ENCODE peak calls at places on chromosomes 6 and 20, in seven cellular contexts. One of them, this sample, is unnamed.

GRCh38 chr6:105936972-105937371 is 149.2 kb upstream of the PRDM1 start:
- DNase-seq in HCT116: no peak
- DNase-seq in GM23338: no peak
- DNase-seq in neural progenitor cell: no peak
- DNase-seq in MM.1S: no peak
- DNase-seq in OCI-LY7: no peak
- DNase-seq in GM23248: no peak
- DNase-seq in this sample: no peak

GRCh38 chr6:169984181-169985120 is 233.0 kb downstream of the ERMARD start:
- DNase-seq in HCT116: no peak
- DNase-seq in GM23338: no peak
- DNase-seq in neural progenitor cell: no peak
- DNase-seq in MM.1S: no peak
- DNase-seq in OCI-LY7: no peak
- DNase-seq in GM23248: no peak
- DNase-seq in this sample: no peak

GRCh38 chr6:147904416-147904815 is 395.9 kb downstream of the SAMD5 start:
- DNase-seq in HCT116: no peak
- DNase-seq in GM23338: no peak
- DNase-seq in neural progenitor cell: no peak
- DNase-seq in MM.1S: no peak
- DNase-seq in OCI-LY7: no peak
- DNase-seq in GM23248: no peak
- DNase-seq in this sample: no peak

GRCh38 chr20:4808872-4809271 is 87.2 kb downstream of the PRND start:
- DNase-seq in HCT116: no peak
- DNase-seq in GM23338: no peak
- DNase-seq in neural progenitor cell: no peak
- DNase-seq in MM.1S: no peak
- DNase-seq in OCI-LY7: no peak
- DNase-seq in GM23248: peak; percentile 50
- DNase-seq in this sample: no peak

GRCh38 chr6:152821525-152821924 is 70.9 kb downstream of the VIP start:
- DNase-seq in HCT116: peak; percentile 3
- DNase-seq in GM23338: peak; percentile 67
- DNase-seq in neural progenitor cell: peak; percentile 38
- DNase-seq in MM.1S: no peak
- DNase-seq in OCI-LY7: no peak
- DNase-seq in GM23248: peak; percentile 0
- DNase-seq in this sample: no peak

GRCh38 chr6:111850288-111850937 is 22.8 kb downstream of the FYN start:
- DNase-seq in HCT116: no peak
- DNase-seq in GM23338: no peak
- DNase-seq in neural progenitor cell: no peak
- DNase-seq in MM.1S: no peak
- DNase-seq in OCI-LY7: no peak
- DNase-seq in GM23248: no peak
- DNase-seq in this sample: no peak

GRCh38 chr20:12591949-12592470 is 416.8 kb upstream of the SPTLC3 start:
- DNase-seq in HCT116: no peak
- DNase-seq in GM23338: no peak
- DNase-seq in neural progenitor cell: no peak
- DNase-seq in MM.1S: no peak
- DNase-seq in OCI-LY7: no peak
- DNase-seq in GM23248: no peak
- DNase-seq in this sample: no peak

GRCh38 chr6:143642403-143642802 is 35.4 kb upstream of the PHACTR2 start:
- DNase-seq in HCT116: no peak
- DNase-seq in GM23338: no peak
- DNase-seq in neural progenitor cell: no peak
- DNase-seq in MM.1S: no peak
- DNase-seq in OCI-LY7: no peak
- DNase-seq in GM23248: no peak
- DNase-seq in this sample: no peak

GRCh38 chr6:6730831-6731230 is 142.3 kb downstream of the LY86 start:
- DNase-seq in HCT116: no peak
- DNase-seq in GM23338: no peak
- DNase-seq in neural progenitor cell: no peak
- DNase-seq in MM.1S: no peak
- DNase-seq in OCI-LY7: no peak
- DNase-seq in GM23248: peak; percentile 96
- DNase-seq in this sample: peak; percentile 71

GRCh38 chr6:79079425-79080130 is 1.5 kb upstream of the PHIP start:
- DNase-seq in HCT116: no peak
- DNase-seq in GM23338: peak; percentile 49
- DNase-seq in neural progenitor cell: peak; percentile 41
- DNase-seq in MM.1S: no peak
- DNase-seq in OCI-LY7: no peak
- DNase-seq in GM23248: peak; percentile 42
- DNase-seq in this sample: peak; percentile 3

GRCh38 chr20:42179768-42180167 is 561.6 kb upstream of the CHD6 start:
- DNase-seq in HCT116: no peak
- DNase-seq in GM23338: peak; percentile 1
- DNase-seq in neural progenitor cell: peak; percentile 64
- DNase-seq in MM.1S: peak; percentile 27
- DNase-seq in OCI-LY7: no peak
- DNase-seq in GM23248: peak; percentile 5
- DNase-seq in this sample: peak; percentile 6

GRCh38 chr6:40349566-40350192 is 237.5 kb downstream of the LRFN2 start:
- DNase-seq in HCT116: no peak
- DNase-seq in GM23338: no peak
- DNase-seq in neural progenitor cell: no peak
- DNase-seq in MM.1S: no peak
- DNase-seq in OCI-LY7: no peak
- DNase-seq in GM23248: no peak
- DNase-seq in this sample: no peak

GRCh38 chr6:119132211-119133004 is 53.9 kb upstream of the FAM184A start:
- DNase-seq in HCT116: no peak
- DNase-seq in GM23338: no peak
- DNase-seq in neural progenitor cell: no peak
- DNase-seq in MM.1S: no peak
- DNase-seq in OCI-LY7: no peak
- DNase-seq in GM23248: peak; percentile 30
- DNase-seq in this sample: no peak

GRCh38 chr6:52664991-52665686 is 5.8 kb upstream of the TMEM14A start:
- DNase-seq in HCT116: no peak
- DNase-seq in GM23338: no peak
- DNase-seq in neural progenitor cell: no peak
- DNase-seq in MM.1S: no peak
- DNase-seq in OCI-LY7: no peak
- DNase-seq in GM23248: peak; percentile 44
- DNase-seq in this sample: no peak

GRCh38 chr6:3287308-3287707 is 28.6 kb downstream of the PSMG4 start:
- DNase-seq in HCT116: no peak
- DNase-seq in GM23338: no peak
- DNase-seq in neural progenitor cell: no peak
- DNase-seq in MM.1S: no peak
- DNase-seq in OCI-LY7: no peak
- DNase-seq in GM23248: no peak
- DNase-seq in this sample: peak; percentile 20

GRCh38 chr6:23414204-23414501 is 711.9 kb upstream of the NRSN1 start:
- DNase-seq in HCT116: no peak
- DNase-seq in GM23338: peak; percentile 17
- DNase-seq in neural progenitor cell: no peak
- DNase-seq in MM.1S: peak; percentile 90
- DNase-seq in OCI-LY7: no peak
- DNase-seq in GM23248: peak; percentile 25
- DNase-seq in this sample: peak; percentile 70

GRCh38 chr6:37513576-37513975 is 13.9 kb upstream of the CCDC167 start:
- DNase-seq in HCT116: no peak
- DNase-seq in GM23338: no peak
- DNase-seq in neural progenitor cell: peak; percentile 31
- DNase-seq in MM.1S: no peak
- DNase-seq in OCI-LY7: no peak
- DNase-seq in GM23248: no peak
- DNase-seq in this sample: no peak

DNA sequence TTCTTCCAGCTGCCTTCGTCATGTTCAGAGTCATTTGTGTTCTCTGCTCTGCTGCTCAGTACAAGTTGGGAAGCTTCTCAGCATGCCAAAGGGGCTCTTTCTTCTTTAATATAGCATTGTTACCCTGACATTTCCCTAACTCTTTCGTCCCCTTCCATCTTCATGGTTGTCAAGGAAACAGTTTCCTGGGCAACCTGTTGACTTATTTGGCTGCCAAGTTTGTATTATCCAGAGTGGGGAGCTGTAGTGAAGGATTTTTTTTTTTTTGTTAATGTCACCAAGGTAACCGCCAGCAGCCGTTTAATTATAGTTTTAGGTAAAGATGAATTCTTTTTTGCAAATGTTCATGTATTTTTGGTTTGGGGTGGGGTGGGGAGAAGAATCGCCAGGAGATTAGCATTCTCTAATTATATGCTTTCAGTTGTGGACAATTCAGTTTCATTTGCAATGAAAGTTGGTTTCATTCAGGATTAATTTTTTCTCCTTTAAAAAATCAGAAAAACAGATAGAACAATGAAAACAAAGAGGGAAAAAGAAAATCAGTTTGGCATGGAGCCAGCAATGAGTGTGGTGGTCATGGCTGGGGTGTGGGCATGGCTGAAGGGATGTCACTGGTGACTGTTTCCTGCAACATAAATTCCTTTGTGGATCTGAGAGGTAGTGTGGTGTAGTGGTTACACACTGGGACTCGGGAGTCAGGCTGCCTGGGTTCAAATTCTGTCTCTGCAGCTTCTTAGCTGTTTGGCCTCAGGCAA is 73.0 kb upstream of the KCNG1 start:
- DNase-seq in HCT116: no peak
- DNase-seq in GM23338: peak; percentile 62
- DNase-seq in neural progenitor cell: peak; percentile 37
- DNase-seq in MM.1S: no peak
- DNase-seq in OCI-LY7: peak; percentile 27
- DNase-seq in GM23248: no peak
- DNase-seq in this sample: peak; percentile 46
- H3K4me2 ChIP-seq in HCT116: no peak overlapping the region
- H3K4me2 ChIP-seq in GM23338: no peak overlapping the region
- H3K4me2 ChIP-seq in neural progenitor cell: no peak overlapping the region
- H3K4me2 ChIP-seq in MM.1S: no peak overlapping the region
- H3K4me2 ChIP-seq in OCI-LY7: no peak overlapping the region
- H3K4me2 ChIP-seq in GM23248: no peak overlapping the region
- H3K4me2 ChIP-seq in this sample: no peak overlapping the region

DNA sequence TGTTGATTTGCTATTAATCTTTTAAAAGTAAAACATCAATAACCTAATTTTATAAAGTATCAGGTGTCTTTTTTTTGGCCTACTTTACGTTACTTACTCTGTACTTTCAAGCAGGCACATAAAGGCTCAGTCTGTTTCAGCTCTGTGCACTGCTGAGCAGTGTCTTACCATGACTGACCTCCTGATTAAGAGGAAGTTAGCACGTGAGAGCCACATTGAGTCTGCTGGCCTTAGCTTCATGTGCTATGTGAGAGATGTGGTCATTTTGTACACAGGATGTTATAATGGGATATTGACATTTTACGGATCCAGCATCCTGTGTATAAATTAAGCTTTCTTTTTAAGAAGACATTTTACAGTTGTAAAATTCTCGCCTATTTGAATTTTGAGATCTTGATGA is 31.9 kb downstream of the ARID1B start:
- DNase-seq in HCT116: no peak
- DNase-seq in GM23338: no peak
- DNase-seq in neural progenitor cell: no peak
- DNase-seq in MM.1S: no peak
- DNase-seq in OCI-LY7: peak; percentile 80
- DNase-seq in GM23248: peak; percentile 81
- DNase-seq in this sample: peak; percentile 4
- TF ChIP-seq EZH2phosphoT487 in HCT116: no peak
- TF ChIP-seq EZH2phosphoT487 in GM23338: no peak
- TF ChIP-seq EZH2phosphoT487 in neural progenitor cell: no peak
- TF ChIP-seq EZH2phosphoT487 in MM.1S: no peak
- TF ChIP-seq EZH2phosphoT487 in OCI-LY7: no peak
- TF ChIP-seq EZH2phosphoT487 in GM23248: no peak
- TF ChIP-seq EZH2phosphoT487 in this sample: no peak

DNA sequence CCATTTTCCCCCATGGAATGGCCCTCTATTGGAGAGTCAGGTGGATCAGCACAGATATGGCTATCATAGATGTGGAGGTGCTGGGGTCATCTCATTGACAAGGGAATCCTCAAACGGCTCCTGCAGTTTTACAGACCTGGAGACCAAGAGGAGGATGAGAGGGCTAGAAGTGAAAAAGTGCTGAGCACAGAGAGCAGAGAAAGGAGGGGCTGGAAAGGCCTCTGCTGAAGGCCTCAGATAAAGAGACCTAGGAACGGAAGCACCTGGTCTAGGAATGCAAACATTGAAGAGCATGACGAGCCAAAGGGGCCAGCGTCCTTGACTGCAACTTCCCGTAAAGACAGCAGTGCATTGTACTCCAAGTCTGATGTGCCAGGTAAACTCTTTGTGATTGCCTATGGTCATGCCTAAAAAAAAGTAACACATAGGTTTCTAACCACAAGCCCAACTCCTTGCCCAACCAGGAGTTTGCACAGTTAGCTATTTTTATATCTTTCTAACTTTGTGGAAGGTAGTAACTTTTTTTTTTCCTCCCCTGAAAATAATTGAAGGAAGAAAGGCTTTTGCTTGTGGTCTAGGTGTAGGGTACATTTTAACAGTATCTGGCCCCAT is 15.2 kb downstream of the RSPH4A start:
- DNase-seq in HCT116: no peak
- DNase-seq in GM23338: peak; percentile 61
- DNase-seq in neural progenitor cell: peak; percentile 1
- DNase-seq in MM.1S: peak; percentile 95
- DNase-seq in OCI-LY7: peak; percentile 57
- DNase-seq in GM23248: no peak
- DNase-seq in this sample: no peak
- H3K4me2 ChIP-seq in HCT116: no peak overlapping the region
- H3K4me2 ChIP-seq in GM23338: no peak overlapping the region
- H3K4me2 ChIP-seq in neural progenitor cell: no peak overlapping the region
- H3K4me2 ChIP-seq in MM.1S: peak overlapping the region; percentile 91
- H3K4me2 ChIP-seq in OCI-LY7: no peak overlapping the region
- H3K4me2 ChIP-seq in GM23248: no peak overlapping the region
- H3K4me2 ChIP-seq in this sample: no peak overlapping the region

DNA sequence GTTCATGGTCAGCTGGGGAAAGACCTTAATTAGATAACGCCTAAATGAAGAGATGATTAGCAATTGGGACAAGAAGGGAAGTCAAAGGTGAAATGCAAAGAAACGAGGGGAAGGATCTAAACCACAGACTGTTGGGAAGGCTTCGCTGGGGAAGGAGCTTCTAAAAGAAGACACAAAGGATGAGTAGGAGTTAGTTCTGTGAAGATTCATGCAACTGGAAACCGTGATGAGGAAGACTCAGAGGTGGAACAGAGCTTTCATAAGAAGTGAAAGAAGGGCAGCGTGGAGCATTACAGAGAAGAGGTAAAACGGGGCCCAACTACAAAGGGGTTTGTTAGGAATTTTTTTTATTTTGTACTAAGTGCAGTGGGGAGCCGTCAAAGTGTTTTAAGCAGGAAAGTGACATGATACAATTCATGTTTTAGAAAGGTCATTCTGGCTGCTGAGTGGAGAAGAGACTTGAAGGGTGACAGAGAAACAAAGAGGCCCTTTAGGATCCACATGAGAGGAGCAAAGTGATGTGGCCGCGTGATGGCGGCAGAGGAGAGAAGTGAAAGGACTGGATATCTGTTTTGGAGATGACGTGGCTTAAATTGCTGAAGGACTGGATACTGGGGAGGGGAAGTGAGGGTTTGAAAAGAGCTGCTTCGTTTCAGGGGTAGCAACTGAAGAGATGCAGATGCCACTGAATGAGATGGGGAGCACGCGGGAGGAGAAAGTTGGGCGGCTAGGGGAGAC is 33.6 kb downstream of the TTI1 start:
- DNase-seq in HCT116: no peak
- DNase-seq in GM23338: no peak
- DNase-seq in neural progenitor cell: no peak
- DNase-seq in MM.1S: no peak
- DNase-seq in OCI-LY7: no peak
- DNase-seq in GM23248: no peak
- DNase-seq in this sample: no peak
- TF ChIP-seq EZH2phosphoT487 in HCT116: no peak
- TF ChIP-seq EZH2phosphoT487 in GM23338: no peak
- TF ChIP-seq EZH2phosphoT487 in neural progenitor cell: no peak
- TF ChIP-seq EZH2phosphoT487 in MM.1S: no peak
- TF ChIP-seq EZH2phosphoT487 in OCI-LY7: no peak
- TF ChIP-seq EZH2phosphoT487 in GM23248: no peak
- TF ChIP-seq EZH2phosphoT487 in this sample: no peak